ENCODE peak calls at places on chromosomes 4 and X, in six cellular contexts. P is K562, W is GM12891, E is HepG2, C is GM12878, X is H1. K is an unnamed sample.

GRCh38 chr4:3321295-3321889 is 28.6 kb downstream of the RGS12 start:
- DNase-seq in P (no peak), W (no peak), E (no peak), C (no peak), X (no peak), K (no peak)

GRCh38 chr4:6278801-6279197 is 9.1 kb downstream of the WFS1 start:
- DNase-seq in P (peak), W (peak), E (peak), C (peak), X (no peak), K (peak)

GRCh38 chr4:70721747-70722146 is at the start of gene RUFY3:
- DNase-seq in P (no peak), W (no peak), E (no peak), C (no peak), X (no peak), K (no peak)

GRCh38 chr4:47198791-47199190 is 167.4 kb downstream of the GABRB1 start:
- DNase-seq in P (no peak), W (no peak), E (no peak), C (no peak), X (no peak), K (no peak)

GRCh38 chr4:20305976-20306375 is 54.3 kb downstream of the SLIT2 start:
- DNase-seq in P (no peak), W (no peak), E (no peak), C (no peak), X (no peak), K (no peak)

GRCh38 chr4:112515278-112516075 is 503 bp downstream of the NEUROG2 start:
- DNase-seq in P (peak), W (peak), E (no peak), C (no peak), X (no peak), K (no peak)

GRCh38 chr4:55524844-55525571 is 21.7 kb downstream of the CLOCK start:
- DNase-seq in P (no peak), W (no peak), E (no peak), C (no peak), X (no peak), K (no peak)

GRCh38 chrX:7120578-7121219 is 26.8 kb upstream of the STS start:
- DNase-seq in P (no peak), W (no peak), E (peak), C (no peak), X (no peak), K (no peak)

GRCh38 chr4:179164642-179165338 is 1722.6 kb upstream of the AGA start:
- DNase-seq in P (no peak), W (no peak), E (no peak), C (no peak), X (no peak), K (no peak)

GRCh38 chr4:74330295-74330750 is 22.1 kb downstream of the EPGN start:
- DNase-seq in P (no peak), W (no peak), E (no peak), C (no peak), X (no peak), K (no peak)

GRCh38 chrX:71222929-71223328 is at the start of gene GJB1:
- DNase-seq in P (no peak), W (no peak), E (no peak), C (no peak), X (no peak), K (no peak)

GRCh38 chrX:133402042-133402453 is 13.2 kb downstream of the GPC4 start:
- DNase-seq in P (no peak), W (no peak), E (no peak), C (no peak), X (no peak), K (no peak)

GRCh38 chr4:122842984-122843531 is 16.4 kb downstream of the FGF2 start:
- DNase-seq in P (no peak), W (no peak), E (no peak), C (no peak), X (no peak), K (no peak)

GRCh38 chrX:15299945-15300851 is 15.2 kb downstream of the ASB11 start:
- DNase-seq in P (peak), W (no peak), E (peak), C (no peak), X (no peak), K (no peak)

GRCh38 chr4:52265781-52266525 is 214.8 kb downstream of the SPATA18 start:
- DNase-seq in P (no peak), W (no peak), E (no peak), C (no peak), X (no peak), K (no peak)

GRCh38 chrX:77502951-77503525 is 55.8 kb downstream of the FGF16 start:
- DNase-seq in P (no peak), W (no peak), E (peak), C (no peak), X (no peak), K (no peak)

GRCh38 chr4:175905939-175906338 is 93.9 kb upstream of the GPM6A start:
- DNase-seq in P (no peak), W (no peak), E (no peak), C (no peak), X (no peak), K (no peak)

GRCh38 chr4:33746979-33747378 is 2497.3 kb downstream of the ARAP2 start:
- DNase-seq in P (no peak), W (no peak), E (no peak), C (no peak), X (no peak), K (no peak)

GRCh38 chrX:55326985-55327384 is 62.3 kb upstream of the PAGE3 start:
- DNase-seq in P (no peak), W (no peak), E (no peak), C (no peak), X (no peak), K (no peak)

GRCh38 chr4:72786401-72786990 is 217.5 kb upstream of the ADAMTS3 start:
- DNase-seq in P (peak), W (no peak), E (no peak), C (no peak), X (no peak), K (no peak)

GRCh38 chrX:118182050-118182449 is 65.4 kb upstream of the KLHL13 start:
- DNase-seq in P (no peak), W (no peak), E (no peak), C (no peak), X (no peak), K (no peak)

DNA sequence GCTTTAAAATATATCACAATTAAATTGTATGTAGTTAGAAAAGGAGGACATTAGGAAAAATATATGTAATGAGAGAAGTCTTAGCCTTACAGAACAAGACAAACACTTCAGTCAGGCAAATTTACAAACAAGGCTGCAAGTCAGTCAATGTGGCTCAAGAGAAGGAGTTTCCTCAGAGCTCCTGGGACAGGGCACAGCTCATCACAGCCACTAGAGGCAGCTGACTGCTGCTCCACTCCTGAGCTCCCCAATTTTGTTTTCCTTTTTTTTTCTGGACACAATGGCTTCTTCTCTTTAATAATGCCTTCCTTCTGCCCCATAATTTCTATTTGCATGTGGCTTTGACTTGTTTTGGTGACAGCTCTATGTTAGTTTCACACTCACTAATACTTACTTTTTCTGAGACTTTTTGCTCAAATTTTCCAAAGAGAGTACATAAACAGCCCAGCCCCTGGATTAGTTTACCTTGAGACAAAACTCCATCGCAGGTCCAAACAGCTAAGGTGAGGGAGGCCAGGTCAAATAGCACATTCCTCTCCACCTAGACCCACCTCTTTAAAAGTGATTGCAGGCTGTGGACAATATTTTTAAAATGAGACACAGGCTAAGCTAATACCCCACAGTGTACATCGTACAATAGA is 850.4 kb upstream of the FRG1 start:
- DNase-seq in P (no peak), W (no peak), E (peak), C (no peak), X (no peak), K (no peak)
- TF ChIP-seq POLR2AphosphoS5 in P (no peak), W (no peak), E (no peak), C (no peak), X (no peak), K (no peak)

GRCh38 chrX:103831803-103832544 is at the start of gene RAB9B:
- DNase-seq in P (peak), W (peak), E (no peak), C (no peak), X (no peak), K (peak)
- TF ChIP-seq POLR2A in P (no peak), W (no peak), E (no peak), C (no peak), X (no peak), K (no peak)

DNA sequence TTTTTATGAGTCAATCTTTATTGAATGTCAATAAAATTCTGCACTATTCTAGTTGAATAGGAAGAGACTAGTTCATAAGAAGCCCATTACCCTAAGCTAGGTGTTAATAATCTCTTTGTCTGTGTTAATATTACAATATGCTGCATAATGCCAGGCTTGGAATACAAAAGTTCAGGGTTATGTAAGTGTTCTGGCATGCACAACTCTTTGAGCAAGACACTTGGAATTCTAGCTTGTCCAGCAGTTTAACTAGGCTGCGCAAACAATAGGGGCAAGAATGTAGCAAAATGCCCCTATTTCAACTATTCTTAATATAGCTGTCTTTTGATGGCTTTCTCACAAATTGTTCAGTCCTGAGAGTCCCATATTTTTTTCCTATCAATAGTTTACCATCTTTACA is 31.3 kb upstream of the ETNPPL start:
- DNase-seq in P (no peak), W (no peak), E (no peak), C (no peak), X (no peak), K (no peak)
- TF ChIP-seq TAF1 in P (no peak), W (no peak), E (no peak), C (no peak), X (no peak), K (no peak)

DNA sequence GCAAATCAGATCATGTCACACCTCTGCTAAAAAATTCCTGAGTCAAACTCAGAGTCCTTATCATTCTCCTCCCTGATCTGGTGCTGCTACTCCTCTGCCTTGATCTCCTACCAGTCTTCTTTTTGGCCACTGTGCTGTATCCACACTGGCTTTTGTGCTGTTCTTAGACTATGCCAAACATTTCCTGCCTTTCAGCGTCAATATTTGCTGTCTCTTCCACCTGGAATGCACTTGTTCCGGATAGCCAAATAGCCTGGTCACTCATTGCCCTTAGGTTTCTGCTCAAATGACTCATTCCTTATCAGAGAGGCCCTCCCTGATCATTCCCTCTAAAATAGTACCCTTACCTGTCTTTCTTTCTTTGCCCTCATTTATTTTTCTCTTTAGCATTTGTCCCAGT is 24.4 kb upstream of the RP2 start:
- DNase-seq in P (no peak), W (no peak), E (peak), C (no peak), X (no peak), K (no peak)
- TF ChIP-seq POLR2AphosphoS5 in P (no peak), W (no peak), E (no peak), C (no peak), X (no peak), K (no peak)

GRCh38 chr4:84499065-84499982 is at the start of gene NKX6-1:
- DNase-seq in P (peak), W (no peak), E (no peak), C (no peak), X (peak), K (no peak)
- TF ChIP-seq POLR2A in P (no peak), W (no peak), E (no peak), C (no peak), X (no peak), K (no peak)

GRCh38 chr4:8015512-8015911 is 75.9 kb upstream of the AFAP1 start:
- DNase-seq in P (peak), W (no peak), E (no peak), C (no peak), X (no peak), K (no peak)
- TF ChIP-seq TAF1 in P (no peak), W (no peak), E (no peak), C (no peak), X (no peak), K (no peak)